ENCODE peak calls at places on chromosomes 13 and 19, in four cellular contexts. L, V, S and A are unnamed samples.

GRCh38 chr19:35153701-35154534 is 617 bp upstream of the FXYD5 start:
- DNase-seq in L (peak; percentile 38), V (peak; percentile 48), S (peak; percentile 46), A (peak; percentile 67)

GRCh38 chr19:17944301-17944700 is 11.5 kb downstream of the CCDC124 start:
- DNase-seq in V (no peak), S (no peak), L (no peak), A (no peak)

GRCh38 chr19:43841990-43842389 is 14.9 kb downstream of the ZNF283 start:
- DNase-seq in L (no peak), S (no peak), V (no peak), A (no peak)

GRCh38 chr13:112042496-112042895 is 24.5 kb upstream of the SOX1 start:
- DNase-seq in V (no peak), L (no peak), S (no peak), A (no peak)

GRCh38 chr13:30170569-30170968 is 136.8 kb downstream of the KATNAL1 start:
- DNase-seq in S (no peak), L (no peak), V (no peak), A (no peak)

GRCh38 chr13:50152655-50153309 is 137.5 kb downstream of the KCNRG start:
- DNase-seq in V (no peak), S (no peak), L (no peak), A (no peak)

GRCh38 chr19:3058821-3059314 is 3.4 kb downstream of the TLE5 start:
- DNase-seq in V (no peak), L (no peak), S (no peak), A (no peak)

GRCh38 chr13:49300716-49301589 is 53.2 kb downstream of the CDADC1 start:
- DNase-seq in L (peak; percentile 56), V (peak; percentile 60), S (peak; percentile 32), A (peak; percentile 64)

GRCh38 chr19:40543029-40543597 is 33.6 kb upstream of the SHKBP1 start:
- DNase-seq in L (no peak), V (no peak), S (no peak), A (no peak)

GRCh38 chr19:8702350-8702749 is 3.8 kb upstream of the ACTL9 start:
- DNase-seq in L (no peak), V (no peak), S (no peak), A (no peak)

GRCh38 chr19:9032136-9032626 is 22.0 kb upstream of the MUC16 start:
- DNase-seq in S (no peak), L (no peak), V (no peak), A (no peak)

GRCh38 chr19:49441960-49442350 is 628 bp upstream of the SLC17A7 start:
- DNase-seq in V (no peak), S (no peak), L (no peak), A (no peak)

GRCh38 chr19:50819636-50820035 is 4.0 kb downstream of the KLK1 start:
- DNase-seq in V (no peak), S (no peak), L (no peak), A (no peak)

GRCh38 chr13:113975416-113975815 is 1.5 kb upstream of the C13orf46 start:
- DNase-seq in V (no peak), L (no peak), S (no peak), A (peak; percentile 56)

GRCh38 chr13:40026174-40026585 is 370.7 kb downstream of the COG6 start:
- DNase-seq in L (peak; percentile 6), S (no peak), V (no peak), A (no peak)

GRCh38 chr19:1189419-1189818 is 15.4 kb upstream of the SBNO2 start:
- DNase-seq in V (peak; percentile 77), L (no peak), S (no peak), A (no peak)